ENCODE peak calls at places on chromosomes 1 and 21, in six cellular contexts. U is K562, O is GM12891, T is H1, Z is HepG2, H is GM12878. E is an unnamed sample.

GRCh38 chr1:209835782-209836298 is 8.1 kb downstream of the UTP25 start:
- DNase-seq in U (no peak), O (no peak), T (no peak), Z (no peak), H (no peak), E (no peak)

GRCh38 chr1:29239142-29239541 is 2.8 kb downstream of the PTPRU start:
- DNase-seq in U (no peak), O (no peak), T (no peak), Z (peak), H (no peak), E (no peak)

GRCh38 chr1:234326493-234327366 is 46.5 kb upstream of the COA6 start:
- DNase-seq in U (peak), O (peak), T (peak), Z (peak), H (no peak), E (peak)

GRCh38 chr1:2894381-2895041 is 93.0 kb upstream of the TTC34 start:
- DNase-seq in U (no peak), O (no peak), T (no peak), Z (no peak), H (no peak), E (no peak)

GRCh38 chr1:78280626-78281025 is 210.1 kb upstream of the PTGFR start:
- DNase-seq in U (no peak), O (no peak), T (no peak), Z (no peak), H (no peak), E (no peak)

GRCh38 chr21:34702341-34702807 is 33.6 kb downstream of the CLIC6 start:
- DNase-seq in U (no peak), O (no peak), T (no peak), Z (no peak), H (no peak), E (no peak)

GRCh38 chr1:153928776-153929432 is 6.1 kb upstream of the GATAD2B start:
- DNase-seq in U (no peak), O (no peak), T (no peak), Z (no peak), H (no peak), E (no peak)

GRCh38 chr1:209704584-209704983 is at the start of gene HSD11B1:
- DNase-seq in U (no peak), O (no peak), T (no peak), Z (no peak), H (no peak), E (no peak)

GRCh38 chr1:30787266-30787665 is 29.7 kb upstream of the LAPTM5 start:
- DNase-seq in U (no peak), O (no peak), T (no peak), Z (no peak), H (no peak), E (no peak)

GRCh38 chr1:30787856-30788495 is 30.4 kb upstream of the LAPTM5 start:
- DNase-seq in U (no peak), O (no peak), T (no peak), Z (no peak), H (no peak), E (no peak)

GRCh38 chr1:30785181-30785580 is 27.6 kb upstream of the LAPTM5 start:
- DNase-seq in U (no peak), O (no peak), T (no peak), Z (no peak), H (no peak), E (no peak)

GRCh38 chr1:30785714-30786113 is 28.1 kb upstream of the LAPTM5 start:
- DNase-seq in U (no peak), O (no peak), T (no peak), Z (no peak), H (no peak), E (no peak)

DNA sequence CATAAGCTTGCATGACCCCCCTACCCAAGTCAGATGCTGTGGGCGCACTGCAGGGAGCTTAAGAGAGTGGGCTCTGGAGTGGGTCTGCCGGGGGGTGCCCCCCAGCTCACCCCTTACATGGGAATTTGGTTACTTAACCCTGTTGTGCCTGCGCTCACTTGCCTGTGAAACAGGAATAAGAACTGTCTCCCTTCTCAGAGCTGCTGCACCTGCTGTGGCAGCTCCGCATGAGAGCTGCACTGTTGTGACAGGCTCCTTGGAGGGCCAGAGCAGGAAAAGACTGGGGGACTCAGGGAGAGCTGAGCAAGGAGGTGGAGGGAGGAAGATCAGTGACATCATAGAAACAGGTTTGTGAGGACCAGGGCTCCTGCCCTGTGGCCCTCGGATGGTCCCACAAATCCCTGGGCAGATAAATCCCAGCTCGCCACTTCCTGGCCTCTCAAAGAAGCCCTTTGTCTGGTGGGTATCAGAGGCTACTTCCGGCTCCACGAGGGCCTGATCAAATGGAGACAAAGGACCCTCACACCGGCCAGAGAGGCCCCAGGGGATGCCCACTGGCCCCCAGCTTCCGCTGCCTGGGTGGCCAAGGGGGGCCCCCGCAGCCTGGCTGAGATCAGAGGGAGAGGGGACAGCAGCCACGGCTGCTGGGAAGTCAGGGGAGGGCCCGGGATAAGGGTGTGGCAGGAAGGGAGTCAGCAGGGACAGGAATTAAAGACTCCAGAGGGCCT is 28.9 kb upstream of the LAPTM5 start:
- DNase-seq in U (no peak), O (no peak), T (no peak), Z (peak), H (no peak), E (no peak)
- TF ChIP-seq TAF1 in U (no peak), O (no peak), T (no peak), Z (no peak), H (no peak), E (no peak)

GRCh38 chr21:36129219-36129618 is 5.7 kb upstream of the CBR3 start:
- DNase-seq in U (no peak), O (no peak), T (no peak), Z (no peak), H (no peak), E (no peak)

GRCh38 chr21:36135391-36136094 is 664 bp downstream of the CBR3 start:
- DNase-seq in U (no peak), O (peak), T (no peak), Z (no peak), H (no peak), E (peak)

GRCh38 chr21:36132691-36133090 is 2.2 kb upstream of the CBR3 start:
- DNase-seq in U (no peak), O (no peak), T (no peak), Z (no peak), H (no peak), E (no peak)

DNA sequence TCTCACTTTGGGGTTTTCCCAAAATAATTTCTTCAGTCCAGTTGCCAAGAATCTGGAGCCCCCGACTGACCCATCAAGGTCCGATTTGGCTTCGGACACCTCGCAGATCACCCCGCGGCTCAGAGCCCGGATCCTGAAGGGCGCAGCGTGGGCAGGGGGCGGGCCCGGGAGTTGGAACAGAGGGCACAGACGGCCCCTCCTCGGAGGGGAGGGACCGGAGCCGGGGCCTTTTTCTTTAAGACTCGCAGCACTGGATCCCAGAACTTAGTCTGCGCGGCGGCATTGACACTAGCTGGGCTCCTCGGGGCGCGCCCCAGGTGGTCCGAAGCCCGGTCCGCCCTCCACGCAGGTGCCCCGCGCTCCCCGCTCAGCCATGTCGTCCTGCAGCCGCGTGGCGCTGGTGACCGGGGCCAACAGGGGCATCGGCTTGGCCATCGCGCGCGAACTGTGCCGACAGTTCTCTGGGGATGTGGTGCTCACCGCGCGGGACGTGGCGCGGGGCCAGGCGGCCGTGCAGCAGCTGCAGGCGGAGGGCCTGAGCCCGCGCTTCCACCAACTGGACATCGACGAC is at the start of gene CBR3:
- DNase-seq in U (no peak), O (no peak), T (no peak), Z (no peak), H (no peak), E (peak)
- TF ChIP-seq POLR2AphosphoS5 in U (no peak), O (no peak), T (no peak), Z (no peak), H (no peak), E (no peak)

DNA sequence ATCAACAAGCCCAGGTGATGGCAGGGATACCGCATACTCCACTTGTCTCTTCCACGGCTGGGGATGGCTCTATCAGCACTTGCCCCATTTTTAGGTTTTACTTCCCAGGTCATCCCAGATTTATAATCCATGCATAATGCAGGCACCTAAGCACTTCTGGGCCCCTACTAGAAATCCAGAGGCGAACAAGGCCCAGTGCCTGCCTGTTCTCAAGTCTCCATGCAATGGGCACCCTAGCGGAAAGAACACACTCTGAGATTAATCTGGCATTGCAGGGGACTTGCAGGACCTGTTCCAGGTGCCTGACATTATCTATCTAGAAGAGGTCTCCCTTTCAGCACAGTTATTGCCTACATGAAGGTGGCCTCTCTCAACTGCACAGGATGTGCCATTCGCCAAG is 39.8 kb downstream of the HIVEP3 start:
- DNase-seq in U (no peak), O (no peak), T (no peak), Z (no peak), H (no peak), E (no peak)
- TF ChIP-seq POLR2A in U (peak), O (no peak), T (no peak), Z (no peak), H (no peak), E (no peak)

DNA sequence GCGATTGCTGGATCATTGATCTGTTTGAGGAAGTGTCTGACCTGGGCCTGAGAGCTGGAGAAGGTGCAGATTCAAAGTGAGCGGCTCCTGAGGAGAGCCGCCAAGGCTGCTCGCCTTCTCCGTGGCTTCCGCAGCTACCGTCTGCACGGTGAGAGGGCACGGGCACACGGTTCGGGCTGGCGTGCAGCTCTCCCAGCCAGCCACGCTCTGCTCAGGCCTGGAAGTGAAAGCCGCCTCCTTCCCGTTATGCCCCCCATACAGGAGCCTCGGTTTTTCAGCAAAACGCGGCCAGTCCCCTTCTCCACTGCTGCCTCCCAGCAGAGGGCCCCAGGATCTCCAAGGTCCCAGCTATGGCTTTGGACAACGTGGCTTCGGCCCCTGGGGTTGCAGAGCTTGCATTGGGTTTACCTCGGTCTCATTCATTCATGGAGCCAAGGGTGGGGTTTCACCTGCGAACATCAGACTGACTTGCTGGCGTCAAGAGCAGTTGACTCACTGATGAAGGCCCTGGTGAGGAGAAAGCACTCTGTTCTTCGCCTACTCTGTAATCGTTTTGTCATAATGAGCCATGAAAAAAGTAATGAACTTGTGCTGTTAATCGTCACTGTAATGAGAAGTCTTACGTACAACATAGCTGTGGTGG is 24.4 kb upstream of the PDXK start:
- DNase-seq in U (no peak), O (no peak), T (no peak), Z (no peak), H (no peak), E (no peak)
- TF ChIP-seq TAF1 in U (no peak), O (no peak), T (no peak), Z (no peak), H (no peak), E (no peak)

GRCh38 chr1:160410412-160411005 is 10.1 kb downstream of the VANGL2 start:
- DNase-seq in U (no peak), O (no peak), T (no peak), Z (no peak), H (no peak), E (no peak)
- TF ChIP-seq POLR2AphosphoS5 in U (no peak), O (no peak), T (peak), Z (no peak), H (no peak), E (no peak)

GRCh38 chr21:36780861-36781260 is 81.9 kb downstream of the SIM2 start:
- DNase-seq in U (no peak), O (no peak), T (no peak), Z (no peak), H (no peak), E (no peak)

GRCh38 chr21:36783612-36784383 is 84.9 kb downstream of the SIM2 start:
- DNase-seq in U (no peak), O (no peak), T (no peak), Z (peak), H (no peak), E (no peak)

GRCh38 chr21:36785615-36786014 is 86.7 kb downstream of the SIM2 start:
- DNase-seq in U (no peak), O (no peak), T (no peak), Z (no peak), H (no peak), E (no peak)

GRCh38 chr21:36788116-36788515 is 89.2 kb downstream of the SIM2 start:
- DNase-seq in U (no peak), O (no peak), T (no peak), Z (no peak), H (no peak), E (no peak)

GRCh38 chr21:36784942-36785341 is 86.0 kb downstream of the SIM2 start:
- DNase-seq in U (no peak), O (no peak), T (no peak), Z (no peak), H (no peak), E (no peak)
- TF ChIP-seq POLR2A in U (no peak), O (no peak), T (no peak), Z (no peak), H (no peak), E (no peak)

DNA sequence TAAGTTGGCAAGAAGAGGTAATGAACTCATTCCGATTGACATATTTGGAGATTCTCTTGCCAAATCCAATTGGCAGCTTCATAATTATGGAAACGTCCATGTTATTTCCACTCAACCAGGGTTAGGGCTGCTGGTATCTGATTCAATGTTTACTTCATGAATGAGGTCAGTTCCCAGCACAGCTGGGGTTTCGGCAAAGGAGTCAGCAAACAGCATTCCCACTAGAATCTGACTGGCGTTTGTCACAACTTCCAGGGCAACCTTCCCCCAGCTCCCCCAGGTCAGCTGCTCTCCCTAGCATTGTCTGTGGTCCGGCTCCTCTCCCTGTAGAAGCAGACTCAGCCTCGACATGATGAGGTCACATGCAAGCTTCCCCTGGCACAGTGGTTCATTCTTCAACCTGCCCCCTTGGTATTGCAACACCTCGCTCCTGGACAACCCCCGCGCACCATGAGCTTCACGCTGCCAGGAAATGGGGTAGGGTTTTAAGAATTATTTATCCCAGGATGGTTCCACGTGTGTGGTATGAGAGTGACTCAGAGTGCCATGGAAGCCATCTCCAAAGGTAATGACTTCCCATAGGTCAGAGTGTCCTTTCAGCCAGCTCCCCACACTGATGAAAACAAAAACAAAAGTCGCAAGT is 100.7 kb upstream of the SLC25A33 start:
- DNase-seq in U (no peak), O (no peak), T (no peak), Z (peak), H (no peak), E (no peak)
- TF ChIP-seq TAF1 in U (no peak), O (no peak), T (no peak), Z (peak), H (no peak), E (no peak)

E was measured in GM12892.